ENCODE peak calls at places on chromosomes 2 and 18, in five cellular contexts. J is heart left ventricle, Z is GM06990, B is right atrium auricular region, K is fibroblast of lung. A is an unnamed sample.

GRCh38 chr2:73984203-73984921 is at the start of gene TET3:
- DNase-seq in J (peak), Z (peak), B (no peak), K (no peak), A (peak)

GRCh38 chr18:41906528-41907256 is 48.3 kb upstream of the PIK3C3 start:
- DNase-seq in J (no peak), Z (peak), B (no peak), K (peak), A (peak)

GRCh38 chr2:64625352-64626145 is 28.2 kb downstream of the SERTAD2 start:
- DNase-seq in J (no peak), Z (no peak), B (no peak), K (no peak), A (peak)

GRCh38 chr2:239065537-239065936 is 217.7 kb downstream of the TWIST2 start:
- DNase-seq in J (no peak), Z (no peak), B (no peak), K (no peak), A (no peak)

GRCh38 chr2:46701152-46701551 is 214.5 kb downstream of the MCFD2 start:
- DNase-seq in J (no peak), Z (no peak), B (no peak), K (peak), A (no peak)

GRCh38 chr18:37348729-37349128 is 216.9 kb downstream of the CELF4 start:
- DNase-seq in J (no peak), Z (no peak), B (no peak), K (no peak), A (no peak)

GRCh38 chr2:145985517-145985916 is 1465.6 kb upstream of the ZEB2 start:
- DNase-seq in J (no peak), Z (no peak), B (no peak), K (peak), A (no peak)

GRCh38 chr2:227325824-227326195 is 759 bp downstream of the MFF start:
- DNase-seq in J (peak), Z (peak), B (no peak), K (peak), A (peak)

GRCh38 chr2:178761759-178762371 is 45.4 kb downstream of the TTN start:
- DNase-seq in J (no peak), Z (no peak), B (no peak), K (peak), A (peak)

GRCh38 chr2:240269886-240270285 is 129.4 kb upstream of the OTOS start:
- DNase-seq in J (no peak), Z (no peak), B (no peak), K (no peak), A (no peak)

GRCh38 chr2:26477911-26478253 is at the start of gene OTOF:
- DNase-seq in J (peak), Z (no peak), B (peak), K (peak), A (no peak)

GRCh38 chr2:40433739-40434138 is 18.2 kb downstream of the SLC8A1 start:
- DNase-seq in J (no peak), Z (no peak), B (no peak), K (no peak), A (no peak)

GRCh38 chr2:78592547-78592946 is 433.0 kb upstream of the REG3G start:
- DNase-seq in J (no peak), Z (no peak), B (no peak), K (no peak), A (no peak)

GRCh38 chr2:3073196-3073595 is 304.4 kb downstream of the EIPR1 start:
- DNase-seq in J (no peak), Z (no peak), B (no peak), K (no peak), A (no peak)

GRCh38 chr2:128535928-128536327 is 217.3 kb upstream of the HS6ST1 start:
- DNase-seq in J (no peak), Z (no peak), B (no peak), K (peak), A (no peak)

GRCh38 chr2:30711646-30712085 is 95.6 kb downstream of the CAPN13 start:
- DNase-seq in J (peak), Z (peak), B (peak), K (peak), A (peak)

GRCh38 chr18:58493070-58493469 is 135.8 kb downstream of the ALPK2 start:
- DNase-seq in J (no peak), Z (no peak), B (no peak), K (no peak), A (no peak)

GRCh38 chr18:21672868-21673267 is 31.7 kb downstream of the ABHD3 start:
- DNase-seq in J (peak), Z (no peak), B (no peak), K (peak), A (no peak)

DNA sequence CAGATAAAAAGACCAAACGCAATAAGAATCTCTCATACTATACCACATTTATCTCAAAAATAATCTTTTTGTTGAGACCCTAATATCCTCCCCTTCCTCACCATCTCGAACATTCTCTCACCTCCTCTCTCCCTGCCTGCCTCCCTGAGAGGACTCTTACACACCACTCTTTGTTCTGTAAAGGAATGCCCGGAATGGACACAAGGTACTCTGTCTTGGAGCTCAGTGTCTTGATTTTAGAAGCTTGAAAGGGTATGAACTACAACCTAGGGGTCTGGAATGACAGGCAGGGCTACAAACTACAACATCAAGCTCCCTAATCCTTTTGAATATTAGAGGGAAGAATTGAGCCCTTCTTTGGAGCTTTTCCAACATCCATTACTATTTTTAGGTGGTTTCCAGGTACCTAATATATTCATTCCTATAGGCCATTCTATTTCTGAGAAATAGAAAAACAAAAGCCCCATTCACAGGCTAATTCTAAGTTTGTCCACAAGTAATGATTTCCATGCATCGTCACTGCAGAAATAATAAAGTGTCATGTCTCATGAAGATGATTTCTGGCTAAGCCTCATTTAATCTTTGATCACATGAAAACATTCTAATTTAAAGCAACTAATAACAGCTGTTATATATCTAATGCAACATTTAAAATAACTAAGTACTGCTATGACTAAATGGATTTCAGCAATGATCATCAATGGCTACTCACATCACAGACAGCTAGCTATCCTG is 60.6 kb downstream of the LRP2 start:
- DNase-seq in J (no peak), Z (no peak), B (no peak), K (no peak), A (no peak)
- H3K4me3 ChIP-seq in J (no peak), Z (no peak), B (no peak), K (no peak), A (no peak)

DNA sequence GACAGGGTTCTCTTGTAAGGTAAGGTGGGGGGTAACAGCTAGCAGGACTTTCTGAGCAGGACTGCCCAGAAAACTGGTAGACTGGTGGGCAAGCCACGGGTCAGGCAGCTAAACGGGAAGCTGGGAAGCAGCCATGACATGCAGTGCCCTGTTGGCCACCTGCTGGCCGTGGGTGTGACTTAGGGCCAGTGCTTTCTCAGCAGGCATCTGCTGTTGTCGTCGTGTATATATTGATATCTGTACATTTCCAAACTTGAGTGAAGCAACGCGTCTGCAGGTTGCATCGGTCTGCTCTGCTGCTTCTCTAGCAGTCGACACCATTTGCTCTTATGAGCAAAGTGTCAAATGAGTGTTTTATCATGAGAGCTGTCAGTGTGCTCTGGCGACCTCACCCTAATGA is 31.0 kb downstream of the COA5 start:
- DNase-seq in J (no peak), Z (no peak), B (peak), K (no peak), A (no peak)
- TF ChIP-seq CTCF in J (peak), Z (no peak), B (peak), K (no peak), A (no peak)

GRCh38 chr2:154589514-154589913 is 109.0 kb upstream of the KCNJ3 start:
- DNase-seq in J (no peak), Z (no peak), B (no peak), K (no peak), A (no peak)
- H3K4me3 ChIP-seq in J (no peak), Z (no peak), B (no peak), K (no peak), A (no peak)

DNA sequence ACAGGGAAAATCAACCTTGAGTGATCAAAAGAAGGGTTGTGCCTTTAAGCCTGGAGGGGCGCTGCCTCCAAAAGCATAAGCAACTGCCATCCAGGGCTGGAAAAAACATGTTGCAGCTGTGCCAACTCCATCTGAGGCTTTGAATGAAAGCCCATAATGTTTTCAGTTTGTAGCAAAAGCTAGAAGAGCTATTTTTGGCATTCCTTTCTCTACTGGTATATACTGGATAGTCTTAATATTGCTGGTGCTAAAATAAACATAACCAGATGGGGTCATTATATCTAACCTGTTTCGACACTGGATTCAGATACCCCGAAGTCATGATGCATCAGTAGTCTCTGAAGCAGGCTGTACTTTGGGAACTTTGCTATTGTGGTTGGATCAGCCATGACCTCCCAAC is 25.1 kb downstream of the ANXA4 start:
- DNase-seq in J (no peak), Z (no peak), B (no peak), K (peak), A (no peak)
- TF ChIP-seq CTCF in J (no peak), Z (no peak), B (no peak), K (peak), A (no peak)

GRCh38 chr2:29528891-29529520 is 392.4 kb downstream of the ALK start:
- DNase-seq in J (peak), Z (no peak), B (no peak), K (peak), A (no peak)
- H3K4me3 ChIP-seq in J (no peak), Z (no peak), B (no peak), K (no peak), A (no peak)

DNA sequence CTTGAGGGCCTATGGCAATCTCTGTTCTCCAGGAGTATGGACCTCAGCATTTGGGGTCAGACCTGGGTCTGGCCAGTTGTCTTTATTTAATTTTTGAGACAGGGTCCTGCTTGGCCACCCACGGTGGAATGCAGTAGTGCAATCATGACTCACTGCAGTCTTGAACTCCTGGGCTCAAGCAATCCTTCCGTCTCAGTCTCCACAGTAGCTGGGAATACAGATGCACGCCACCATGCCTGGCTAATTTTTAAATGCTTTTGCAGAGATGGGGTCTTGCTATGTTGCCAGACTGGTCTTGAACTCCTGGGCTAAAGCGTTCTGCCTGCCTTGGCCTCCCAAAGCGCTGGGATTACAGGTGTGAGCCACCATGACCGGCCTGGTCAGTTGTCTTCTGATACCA is 46.4 kb upstream of the INHBB start:
- DNase-seq in J (no peak), Z (no peak), B (no peak), K (peak), A (no peak)
- TF ChIP-seq CTCF in J (no peak), Z (no peak), B (no peak), K (no peak), A (no peak)

A was measured in GM12865.